ENCODE peak calls at places on chromosomes 16 and 17, in five cellular contexts. R is activated naive CD8-positive, alpha-beta T cell treated with anti-CD3 and anti-CD28 coated beads for 36 hours; H is ELR; L is GOT3; O is tibial nerve. A is an unnamed sample.

GRCh38 chr17:17078832-17079231 is 36.6 kb downstream of the MPRIP start:
- DNase-seq in R (no peak), H (no peak), L (no peak), O (no peak), A (no peak)

GRCh38 chr16:1477033-1477432 is 2.2 kb upstream of the CLCN7 start:
- DNase-seq in R (no peak), H (no peak), L (no peak), O (no peak), A (no peak)

GRCh38 chr16:64659863-64660262 is 462.0 kb downstream of the CDH11 start:
- DNase-seq in R (no peak), H (no peak), L (no peak), O (no peak), A (no peak)

GRCh38 chr16:57373117-57373947 is 1.0 kb downstream of the CX3CL1 start:
- DNase-seq in R (no peak), H (no peak), L (no peak), O (no peak), A (no peak)

GRCh38 chr16:27698266-27698665 is 148.3 kb downstream of the KATNIP start:
- DNase-seq in R (no peak), H (peak; percentile 21), L (no peak), O (no peak), A (no peak)

GRCh38 chr17:61656721-61657217 is 65.8 kb upstream of the NACA2 start:
- DNase-seq in R (no peak), H (no peak), L (no peak), O (no peak), A (peak; percentile 7)

GRCh38 chr16:52573365-52574104 is 26.6 kb upstream of the TOX3 start:
- DNase-seq in R (no peak), H (no peak), L (no peak), O (no peak), A (no peak)

GRCh38 chr17:44533533-44534246 is 23.6 kb upstream of the FZD2 start:
- DNase-seq in R (peak; percentile 83), H (peak; percentile 94), L (peak; percentile 46), O (peak; percentile 92), A (peak; percentile 75)

GRCh38 chr17:39626171-39626670 is 531 bp upstream of the PPP1R1B start:
- DNase-seq in R (no peak), H (no peak), L (no peak), O (no peak), A (no peak)

GRCh38 chr17:50381260-50381815 is 8.3 kb downstream of the EME1 start:
- DNase-seq in R (no peak), H (no peak), L (no peak), O (no peak), A (no peak)

GRCh38 chr16:53944026-53944425 is 240.1 kb downstream of the FTO start:
- DNase-seq in R (no peak), H (peak; percentile 40), L (no peak), O (no peak), A (no peak)

GRCh38 chr16:11456741-11457140 is 111.5 kb downstream of the RMI2 start:
- DNase-seq in R (no peak), H (no peak), L (no peak), O (no peak), A (no peak)

GRCh38 chr16:66930189-66930588 is 4.0 kb downstream of the CIAO2B start:
- DNase-seq in R (no peak), H (peak; percentile 91), L (no peak), O (no peak), A (no peak)

GRCh38 chr16:70250748-70251650 is 741 bp downstream of the EXOSC6 start:
- DNase-seq in R (peak; percentile 45), H (peak; percentile 64), L (no peak), O (no peak), A (peak; percentile 72)